ENCODE peak calls at places on chromosomes 7 and 10, in nine cellular contexts. M is Panc1, C is endothelial cell of umbilical vein, Y is HCT116, Z is caudate nucleus, N is IMR-90, X is heart right ventricle, Q is psoas muscle, V is brain microvascular endothelial cell. H is an unnamed sample.

GRCh38 chr10:94125856-94126255 is 132.1 kb downstream of the PLCE1 start:
- DNase-seq in M (no peak), C (no peak), Y (no peak), Z (no peak), N (peak; percentile 94), X (no peak), Q (no peak), V (peak; percentile 71), H (no peak)

GRCh38 chr7:143900230-143900766 is 1.7 kb downstream of the TCAF1 start:
- DNase-seq in M (peak; percentile 30), C (peak; percentile 73), Y (no peak), Z (no peak), N (peak; percentile 78), X (no peak), Q (peak; percentile 29), V (peak; percentile 47), H (no peak)

GRCh38 chr7:18859331-18859730 is 258.1 kb downstream of the TWIST1 start:
- DNase-seq in M (no peak), C (no peak), Y (no peak), Z (no peak), N (no peak), X (no peak), Q (no peak), V (no peak), H (no peak)

GRCh38 chr10:104642311-104643022 is 1.4 kb downstream of the SORCS3 start:
- DNase-seq in M (no peak), C (no peak), Y (no peak), Z (no peak), N (no peak), X (peak; percentile 14), Q (no peak), V (no peak), H (no peak)

GRCh38 chr10:132421377-132422168 is 24.6 kb downstream of the PWWP2B start:
- DNase-seq in M (no peak), C (no peak), Y (no peak), Z (no peak), N (peak; percentile 26), X (peak; percentile 77), Q (peak; percentile 78), V (peak; percentile 27), H (peak; percentile 45)

GRCh38 chr10:78513986-78514385 is 480.3 kb downstream of the RPS24 start:
- DNase-seq in M (no peak), C (no peak), Y (no peak), Z (no peak), N (no peak), X (no peak), Q (no peak), V (no peak), H (no peak)

GRCh38 chr7:95469850-95470249 is 15.9 kb upstream of the ASB4 start:
- DNase-seq in M (no peak), C (no peak), Y (no peak), Z (no peak), N (no peak), X (no peak), Q (no peak), V (no peak), H (peak; percentile 61)

GRCh38 chr10:77156406-77156879 is 481.2 kb downstream of the KCNMA1 start:
- DNase-seq in M (no peak), C (peak; percentile 83), Y (no peak), Z (no peak), N (peak; percentile 75), X (no peak), Q (no peak), V (peak; percentile 85), H (no peak)

GRCh38 chr10:112732277-112732891 is 217.7 kb upstream of the TCF7L2 start:
- DNase-seq in M (no peak), C (peak; percentile 7), Y (no peak), Z (no peak), N (no peak), X (peak; percentile 20), Q (no peak), V (no peak), H (peak; percentile 91)

GRCh38 chr7:102425639-102426267 is 7.6 kb upstream of the ORAI2 start:
- DNase-seq in M (no peak), C (no peak), Y (no peak), Z (no peak), N (no peak), X (no peak), Q (peak; percentile 39), V (no peak), H (no peak)

GRCh38 chr7:35985126-35985754 is 167.8 kb upstream of the EEPD1 start:
- DNase-seq in M (no peak), C (peak; percentile 67), Y (peak; percentile 47), Z (no peak), N (peak; percentile 70), X (peak; percentile 79), Q (peak; percentile 79), V (peak; percentile 67), H (peak; percentile 66)

GRCh38 chr10:94108200-94108599 is 114.5 kb downstream of the PLCE1 start:
- DNase-seq in M (no peak), C (no peak), Y (no peak), Z (no peak), N (peak; percentile 95), X (no peak), Q (no peak), V (peak; percentile 92), H (no peak)

DNA sequence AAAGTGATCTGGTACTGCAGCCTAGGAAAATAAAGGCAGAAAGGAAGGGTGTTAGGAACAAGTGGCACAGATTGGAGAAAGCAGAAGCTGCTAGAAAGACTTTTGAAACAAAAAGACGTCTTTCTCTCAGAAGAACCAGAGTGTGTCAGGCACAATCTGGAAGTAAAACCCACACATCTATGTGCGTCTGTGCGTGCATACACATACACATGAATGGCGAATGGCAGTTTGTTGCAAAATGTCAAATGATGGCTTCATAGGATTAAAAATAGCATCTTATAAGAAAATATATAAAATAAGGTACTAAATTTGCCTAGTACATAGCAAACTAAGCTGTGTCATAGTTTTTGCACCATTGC is 246.3 kb downstream of the CDK14 start:
- DNase-seq in M (no peak), C (no peak), Y (no peak), Z (no peak), N (no peak), X (no peak), Q (no peak), V (no peak), H (no peak)
- H3K27ac ChIP-seq in M (no peak overlapping the region), C (no peak overlapping the region), Y (no peak overlapping the region), Z (no peak overlapping the region), N (no peak overlapping the region), X (no peak overlapping the region), Q (peak overlapping the region; percentile 70), V (no peak overlapping the region), H (no peak overlapping the region)

GRCh38 chr7:111103136-111103535 is 12.2 kb downstream of the LRRN3 start:
- DNase-seq in M (no peak), C (no peak), Y (no peak), Z (no peak), N (no peak), X (no peak), Q (no peak), V (no peak), H (no peak)

GRCh38 chr7:111103678-111104274 is 12.8 kb downstream of the LRRN3 start:
- DNase-seq in M (no peak), C (no peak), Y (no peak), Z (no peak), N (no peak), X (no peak), Q (no peak), V (no peak), H (no peak)

GRCh38 chr7:111107576-111107975 is 16.6 kb downstream of the LRRN3 start:
- DNase-seq in M (no peak), C (no peak), Y (no peak), Z (no peak), N (peak; percentile 33), X (no peak), Q (no peak), V (no peak), H (no peak)

GRCh38 chr7:111104710-111105109 is 13.8 kb downstream of the LRRN3 start:
- DNase-seq in M (no peak), C (no peak), Y (no peak), Z (no peak), N (no peak), X (no peak), Q (no peak), V (no peak), H (no peak)

DNA sequence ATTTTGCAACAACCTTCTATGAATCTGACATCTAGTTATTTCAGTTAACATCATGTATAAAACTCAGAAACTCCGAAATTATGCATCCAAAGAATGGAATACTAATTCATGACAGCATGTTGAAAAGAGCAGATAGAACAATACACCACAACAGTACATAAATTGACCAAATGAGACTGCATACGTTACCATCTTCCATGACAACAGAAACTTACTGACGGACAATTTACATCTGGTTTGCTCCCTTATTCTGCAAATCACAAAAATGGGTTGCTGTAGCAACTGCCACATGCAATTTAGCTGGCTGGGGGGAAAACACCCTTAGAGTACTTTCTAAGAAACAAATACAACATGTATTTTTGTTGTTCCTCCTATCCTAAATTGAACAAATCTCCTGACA is 14.3 kb downstream of the LRRN3 start:
- DNase-seq in M (no peak), C (no peak), Y (no peak), Z (no peak), N (no peak), X (no peak), Q (no peak), V (no peak), H (no peak)
- H3K27ac ChIP-seq in M (no peak overlapping the region), C (no peak overlapping the region), Y (no peak overlapping the region), Z (no peak overlapping the region), N (no peak overlapping the region), X (no peak overlapping the region), Q (no peak overlapping the region), V (no peak overlapping the region), H (no peak overlapping the region)

GRCh38 chr10:3451516-3452185 is 279.1 kb upstream of the PITRM1 start:
- DNase-seq in M (no peak), C (no peak), Y (no peak), Z (no peak), N (no peak), X (no peak), Q (no peak), V (no peak), H (no peak)

GRCh38 chr10:3455385-3456334 is 283.1 kb upstream of the PITRM1 start:
- DNase-seq in M (no peak), C (peak; percentile 78), Y (no peak), Z (no peak), N (peak; percentile 19), X (no peak), Q (no peak), V (peak; percentile 82), H (no peak)

GRCh38 chr10:3452683-3453388 is 280.3 kb upstream of the PITRM1 start:
- DNase-seq in M (no peak), C (peak; percentile 75), Y (no peak), Z (no peak), N (peak; percentile 90), X (no peak), Q (no peak), V (peak; percentile 86), H (no peak)

DNA sequence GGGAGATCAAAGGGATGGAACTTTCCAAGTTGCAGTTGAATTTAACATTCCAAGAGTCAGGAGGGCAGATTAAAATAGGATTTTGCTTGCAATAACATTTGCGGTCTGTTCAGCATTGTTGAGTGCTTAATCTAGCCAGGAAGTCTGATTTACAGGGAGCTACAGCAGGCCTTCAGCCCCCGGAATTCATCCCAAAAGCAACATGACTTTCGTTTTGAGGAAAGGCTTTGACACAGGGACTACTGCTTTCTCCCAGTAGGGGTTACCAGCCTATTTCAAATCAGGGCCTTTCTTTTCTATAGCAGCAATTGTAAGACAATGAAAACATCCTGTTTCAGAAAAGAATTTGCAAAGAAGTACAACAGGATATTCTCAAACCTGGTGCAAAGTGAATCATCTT is 279.7 kb upstream of the PITRM1 start:
- DNase-seq in M (no peak), C (peak; percentile 85), Y (no peak), Z (no peak), N (peak; percentile 97), X (peak; percentile 52), Q (no peak), V (peak; percentile 95), H (peak; percentile 18)
- H3K27ac ChIP-seq in M (peak overlapping the region; percentile 60), C (peak overlapping the region; percentile 98), Y (peak overlapping the region; percentile 36), Z (no peak overlapping the region), N (peak overlapping the region; percentile 95), X (peak overlapping the region; percentile 74), Q (peak overlapping the region; percentile 68), V (peak overlapping the region; percentile 84), H (no peak overlapping the region)

GRCh38 chr10:95881316-95881715 is 26.5 kb upstream of the CC2D2B start:
- DNase-seq in M (no peak), C (no peak), Y (no peak), Z (no peak), N (no peak), X (no peak), Q (no peak), V (no peak), H (no peak)
- H3K27ac ChIP-seq in M (no peak overlapping the region), C (no peak overlapping the region), Y (no peak overlapping the region), Z (no peak overlapping the region), N (no peak overlapping the region), X (no peak overlapping the region), Q (no peak overlapping the region), V (no peak overlapping the region), H (no peak overlapping the region)

H was measured in SJCRH30.